ENCODE peak calls at places on chromosome 1, in ten cellular contexts. J is CD8-positive, alpha-beta memory T cell; Q is Peyer's patch; Y is NCI-H2107; U is stimulated activated CD8-positive, alpha-beta memory T cell treated with anti-CD3 and anti-CD28 coated beads, Interleukin-4, amount 100 ng/mL, for 1 hour; V is HuH-7; D is mucosa of descending colon; H is NCI-H1105 treated with DMSO at 0.1 percent for 48 hours; R is stimulated activated CD4-positive, alpha-beta T cell treated with anti-CD3 and anti-CD28 coated beads, Interleukin-4, amount 100 ng/mL, for 48 hours; L is right cardiac atrium. M is an unnamed sample.

GRCh38 chr1:93905051-93905450 is 4.2 kb downstream of the GCLM start:
- DNase-seq in J (no peak), Q (no peak), Y (no peak), U (no peak), V (no peak), D (no peak), H (no peak), R (no peak), L (no peak), M (no peak)

GRCh38 chr1:117087686-117088085 is 27.6 kb downstream of the TTF2 start:
- DNase-seq in J (no peak), Q (no peak), Y (no peak), U (no peak), V (no peak), D (no peak), H (no peak), R (no peak), L (no peak), M (no peak)

GRCh38 chr1:81545734-81546133 is 255.0 kb upstream of the ADGRL2 start:
- DNase-seq in J (no peak), Q (no peak), Y (no peak), U (no peak), V (no peak), D (no peak), H (no peak), R (no peak), L (peak; percentile 51), M (no peak)

GRCh38 chr1:153771841-153772593 is 3.2 kb upstream of the SLC27A3 start:
- DNase-seq in J (no peak), Q (no peak), Y (no peak), U (no peak), V (peak; percentile 73), D (no peak), H (no peak), R (no peak), L (peak; percentile 74), M (no peak)

GRCh38 chr1:205983925-205984725 is 19.1 kb downstream of the RAB7B start:
- DNase-seq in J (no peak), Q (peak; percentile 37), Y (no peak), U (no peak), V (peak; percentile 78), D (peak; percentile 66), H (no peak), R (peak; percentile 22), L (peak; percentile 88), M (peak; percentile 47)

GRCh38 chr1:228646717-228647522 is 88.4 kb upstream of the RHOU start:
- DNase-seq in J (peak; percentile 6), Q (no peak), Y (no peak), U (no peak), V (peak; percentile 29), D (peak; percentile 21), H (peak; percentile 15), R (peak; percentile 11), L (peak; percentile 80), M (peak; percentile 25)

GRCh38 chr1:75725861-75726361 is 1.4 kb downstream of the ACADM start:
- DNase-seq in J (no peak), Q (peak; percentile 27), Y (no peak), U (no peak), V (peak; percentile 30), D (peak; percentile 62), H (no peak), R (no peak), L (no peak), M (no peak)

GRCh38 chr1:29633271-29633615 is 396.9 kb downstream of the PTPRU start:
- DNase-seq in J (no peak), Q (no peak), Y (no peak), U (no peak), V (no peak), D (no peak), H (no peak), R (no peak), L (no peak), M (no peak)

GRCh38 chr1:101301446-101301845 is 64.6 kb downstream of the S1PR1 start:
- DNase-seq in J (no peak), Q (no peak), Y (no peak), U (no peak), V (no peak), D (no peak), H (no peak), R (no peak), L (no peak), M (no peak)

GRCh38 chr1:210248341-210248740 is 15.7 kb downstream of the SERTAD4 start:
- DNase-seq in J (no peak), Q (no peak), Y (no peak), U (no peak), V (no peak), D (no peak), H (no peak), R (no peak), L (no peak), M (no peak)

GRCh38 chr1:111842411-111842810 is 86.7 kb downstream of the DDX20 start:
- DNase-seq in J (no peak), Q (no peak), Y (no peak), U (no peak), V (no peak), D (no peak), H (no peak), R (no peak), L (no peak), M (no peak)

GRCh38 chr1:3907031-3907534 is 7.0 kb upstream of the C1orf174 start:
- DNase-seq in J (no peak), Q (no peak), Y (no peak), U (no peak), V (peak; percentile 32), D (no peak), H (no peak), R (no peak), L (no peak), M (no peak)

GRCh38 chr1:165383067-165383466 is 26.6 kb upstream of the LMX1A start:
- DNase-seq in J (no peak), Q (no peak), Y (no peak), U (no peak), V (no peak), D (no peak), H (no peak), R (no peak), L (peak; percentile 70), M (no peak)

GRCh38 chr1:86018311-86018923 is 138.2 kb downstream of the COL24A1 start:
- DNase-seq in J (no peak), Q (no peak), Y (no peak), U (no peak), V (peak; percentile 4), D (peak; percentile 53), H (peak; percentile 39), R (no peak), L (no peak), M (peak; percentile 11)

GRCh38 chr1:182249201-182249676 is 142.4 kb downstream of the GLUL start:
- DNase-seq in J (no peak), Q (no peak), Y (no peak), U (no peak), V (peak; percentile 72), D (peak; percentile 89), H (no peak), R (peak; percentile 46), L (no peak), M (no peak)

GRCh38 chr1:109135940-109136339 is 22.0 kb downstream of the ELAPOR1 start:
- DNase-seq in J (no peak), Q (no peak), Y (no peak), U (no peak), V (no peak), D (no peak), H (no peak), R (no peak), L (no peak), M (no peak)

GRCh38 chr1:41122851-41123518 is 101.5 kb upstream of the SLFNL1 start:
- DNase-seq in J (no peak), Q (no peak), Y (no peak), U (no peak), V (peak; percentile 53), D (peak; percentile 71), H (peak; percentile 12), R (no peak), L (no peak), M (no peak)

GRCh38 chr1:155479205-155479604 is 83.4 kb downstream of the ASH1L start:
- DNase-seq in J (no peak), Q (no peak), Y (no peak), U (no peak), V (no peak), D (no peak), H (no peak), R (no peak), L (no peak), M (no peak)

GRCh38 chr1:247487057-247487456 is 29.2 kb upstream of the OR2B11 start:
- DNase-seq in J (peak; percentile 8), Q (no peak), Y (no peak), U (no peak), V (peak; percentile 29), D (peak; percentile 38), H (peak; percentile 3), R (peak; percentile 9), L (no peak), M (peak; percentile 16)

GRCh38 chr1:246691622-246692495 is 32.4 kb upstream of the SCCPDH start:
- DNase-seq in J (no peak), Q (no peak), Y (no peak), U (no peak), V (no peak), D (no peak), H (no peak), R (no peak), L (no peak), M (no peak)

GRCh38 chr1:208562021-208562950 is 318.1 kb upstream of the PLXNA2 start:
- DNase-seq in J (no peak), Q (no peak), Y (no peak), U (no peak), V (no peak), D (no peak), H (no peak), R (no peak), L (no peak), M (no peak)

GRCh38 chr1:67722292-67722944 is 37.4 kb downstream of the GADD45A start:
- DNase-seq in J (no peak), Q (no peak), Y (no peak), U (no peak), V (no peak), D (no peak), H (no peak), R (no peak), L (no peak), M (no peak)

GRCh38 chr1:229252228-229252984 is 18.5 kb upstream of the RAB4A start:
- DNase-seq in J (no peak), Q (no peak), Y (no peak), U (no peak), V (no peak), D (no peak), H (no peak), R (no peak), L (no peak), M (no peak)

GRCh38 chr1:68010094-68010493 is 40.3 kb downstream of the DIRAS3 start:
- DNase-seq in J (no peak), Q (no peak), Y (no peak), U (no peak), V (no peak), D (no peak), H (peak; percentile 58), R (no peak), L (no peak), M (no peak)